ENCODE peak calls at places on chromosomes 11 and 22, in seven cellular contexts. J is AG08396, Q is choroid plexus epithelial cell, D is Ammon's horn, I is EL, O is sigmoid colon, X is kidney epithelial cell. N is an unnamed sample.
A peak's percentile ranks its signal among the peaks of the same experiment; 100 is the strongest.

GRCh38 chr22:35629406-35630234 is 12.5 kb upstream of the MB start:
- DNase-seq in Q (peak; percentile 98), I (peak; percentile 100), X (peak; percentile 94), D (no peak), J (peak; percentile 92), O (peak; percentile 91), N (peak; percentile 97)

GRCh38 chr11:43573233-43573632 is 107.3 kb upstream of the HSD17B12 start:
- DNase-seq in O (no peak), J (peak; percentile 43), D (no peak), X (no peak), Q (peak; percentile 61), I (peak; percentile 36), N (peak; percentile 43)

GRCh38 chr22:50696251-50696798 is 23.7 kb downstream of the SHANK3 start:
- DNase-seq in O (peak; percentile 40), Q (no peak), X (no peak), J (no peak), I (no peak), D (no peak), N (no peak)

GRCh38 chr11:1082728-1083620 is 8.3 kb downstream of the MUC2 start:
- DNase-seq in X (no peak), O (peak; percentile 57), I (no peak), J (no peak), Q (no peak), D (no peak), N (no peak)

GRCh38 chr11:119169272-119169719 is 771 bp downstream of the NLRX1 start:
- DNase-seq in I (peak; percentile 45), D (no peak), O (peak; percentile 72), Q (peak; percentile 39), J (peak; percentile 58), X (peak; percentile 32), N (peak; percentile 72)

GRCh38 chr11:35615911-35616900 is 2.1 kb upstream of the FJX1 start:
- DNase-seq in O (no peak), J (peak; percentile 60), I (peak; percentile 66), X (no peak), D (peak; percentile 90), Q (peak; percentile 80), N (peak; percentile 69)

GRCh38 chr11:72770799-72771198 is 18.6 kb upstream of the ARAP1 start:
- DNase-seq in J (no peak), D (no peak), X (no peak), O (no peak), I (no peak), Q (no peak), N (no peak)

GRCh38 chr11:126188332-126189108 is 22.9 kb downstream of the RPUSD4 start:
- DNase-seq in D (no peak), J (no peak), X (no peak), Q (no peak), O (no peak), I (no peak), N (no peak)

GRCh38 chr11:117316197-117316961 is at the start of gene BACE1:
- DNase-seq in I (peak; percentile 90), Q (peak; percentile 82), D (peak; percentile 95), X (peak; percentile 50), O (peak; percentile 92), J (peak; percentile 90), N (peak; percentile 91)

GRCh38 chr11:115047631-115048030 is 369.3 kb downstream of the NXPE2 start:
- DNase-seq in I (no peak), O (no peak), Q (no peak), X (no peak), J (no peak), D (no peak), N (no peak)

GRCh38 chr11:4647795-4648194 is 4.0 kb downstream of the OR51E1 start:
- DNase-seq in J (no peak), X (no peak), Q (no peak), D (no peak), O (no peak), I (no peak), N (no peak)

GRCh38 chr11:18844753-18845367 is 53.3 kb upstream of the PTPN5 start:
- DNase-seq in O (no peak), X (no peak), I (peak; percentile 28), Q (peak; percentile 72), J (peak; percentile 16), D (peak; percentile 7), N (peak; percentile 67)

GRCh38 chr11:3849297-3849874 is 6.1 kb upstream of the STIM1 start:
- DNase-seq in Q (peak; percentile 65), O (no peak), X (no peak), I (peak; percentile 53), J (peak; percentile 57), D (no peak), N (peak; percentile 74)

GRCh38 chr11:122101625-122102291 is 14.3 kb downstream of the BLID start:
- DNase-seq in Q (peak; percentile 92), O (peak; percentile 89), X (peak; percentile 32), J (peak; percentile 61), I (peak; percentile 87), D (peak; percentile 96), N (no peak)

GRCh38 chr11:19570889-19571288 is 141.7 kb upstream of the NAV2 start:
- DNase-seq in Q (no peak), I (no peak), J (no peak), D (no peak), O (no peak), X (no peak), N (no peak)

GRCh38 chr11:129144256-129144655 is 47.9 kb downstream of the ARHGAP32 start:
- DNase-seq in Q (peak; percentile 33), I (no peak), O (no peak), D (no peak), X (no peak), J (no peak), N (no peak)

GRCh38 chr11:32466279-32466915 is 31.1 kb upstream of the WT1 start:
- DNase-seq in Q (no peak), D (no peak), I (no peak), O (no peak), X (peak; percentile 71), J (no peak), N (peak; percentile 31)

GRCh38 chr11:122354029-122354697 is 238.1 kb upstream of the BLID start:
- DNase-seq in Q (no peak), O (no peak), X (no peak), J (no peak), D (no peak), I (no peak), N (no peak)

GRCh38 chr11:96260526-96260925 is 82.5 kb downstream of the MAML2 start:
- DNase-seq in X (no peak), Q (no peak), O (no peak), I (no peak), J (no peak), D (no peak), N (peak; percentile 35)

GRCh38 chr11:63530021-63530420 is 6.6 kb upstream of the PLAAT4 start:
- DNase-seq in X (no peak), I (no peak), D (peak; percentile 67), J (no peak), Q (no peak), O (no peak), N (no peak)

GRCh38 chr11:45995342-45995734 is 72.9 kb downstream of the LARGE2 start:
- DNase-seq in O (no peak), J (no peak), X (no peak), I (no peak), D (no peak), Q (no peak), N (no peak)

GRCh38 chr11:98955551-98955950 is 65.2 kb upstream of the CNTN5 start:
- DNase-seq in X (no peak), O (no peak), Q (no peak), J (no peak), D (no peak), I (no peak), N (peak; percentile 73)

GRCh38 chr11:35579557-35580396 is 38.5 kb upstream of the FJX1 start:
- DNase-seq in I (peak; percentile 94), Q (peak; percentile 95), X (peak; percentile 25), O (no peak), D (no peak), J (peak; percentile 69), N (peak; percentile 86)

GRCh38 chr11:78399136-78399535 is 18.5 kb downstream of the GAB2 start:
- DNase-seq in O (no peak), D (no peak), X (no peak), J (no peak), Q (no peak), I (no peak), N (no peak)

GRCh38 chr22:22926359-22927195 is 39.0 kb downstream of the IGLL5 start:
- DNase-seq in Q (no peak), J (no peak), O (no peak), D (no peak), I (no peak), X (no peak), N (no peak)

GRCh38 chr22:35480627-35481565 is 59.7 kb upstream of the RASD2 start:
- DNase-seq in Q (no peak), D (no peak), J (no peak), X (no peak), O (peak; percentile 90), I (no peak), N (peak; percentile 37)

GRCh38 chr11:35267504-35267903 is 128.5 kb downstream of the CD44 start:
- DNase-seq in D (no peak), I (peak; percentile 90), O (no peak), J (peak; percentile 48), X (peak; percentile 52), Q (peak; percentile 83), N (peak; percentile 43)

GRCh38 chr11:22976146-22976545 is 115.9 kb upstream of the CCDC179 start:
- DNase-seq in J (peak; percentile 36), D (no peak), X (peak; percentile 65), O (no peak), Q (peak; percentile 96), I (peak; percentile 79), N (peak; percentile 85)

GRCh38 chr11:26201411-26201810 is 130.5 kb upstream of the ANO3 start:
- DNase-seq in I (peak; percentile 28), J (peak; percentile 5), D (no peak), O (no peak), X (peak; percentile 35), Q (peak; percentile 67), N (peak; percentile 49)

GRCh38 chr22:43433451-43433850 is 21.6 kb downstream of the MPPED1 start:
- DNase-seq in O (peak; percentile 13), D (no peak), I (no peak), J (no peak), X (no peak), Q (no peak), N (no peak)